ENCODE peak calls at places on chromosomes 5 and 9, in ten cellular contexts. T, Y, P, C, S, W, A, H, K and F are unnamed samples.

GRCh38 chr9:79054500-79054899 is 517.3 kb upstream of the TLE4 start:
- DNase-seq in T (no peak), Y (no peak), P (no peak), C (no peak), S (no peak), W (no peak), A (no peak), H (no peak), K (no peak), F (no peak)

GRCh38 chr5:178504340-178504960 is 85.7 kb downstream of the COL23A1 start:
- DNase-seq in T (no peak), Y (no peak), P (no peak), C (no peak), S (no peak), W (no peak), A (no peak), H (no peak), K (no peak), F (no peak)

GRCh38 chr9:250039-250438 is 35.4 kb downstream of the DOCK8 start:
- DNase-seq in T (no peak), Y (no peak), P (no peak), C (no peak), S (no peak), W (no peak), A (no peak), H (no peak), K (no peak), F (no peak)

GRCh38 chr9:92141144-92142129 is 26.2 kb upstream of the SPTLC1 start:
- DNase-seq in T (no peak), Y (no peak), P (no peak), C (no peak), S (no peak), W (peak), A (peak), H (peak), K (no peak), F (no peak)

GRCh38 chr5:56350595-56351170 is 117.6 kb upstream of the ANKRD55 start:
- DNase-seq in T (no peak), Y (peak), P (no peak), C (no peak), S (no peak), W (peak), A (no peak), H (no peak), K (peak), F (peak)

GRCh38 chr5:15554542-15554941 is 54.6 kb downstream of the FBXL7 start:
- DNase-seq in T (no peak), Y (no peak), P (no peak), C (no peak), S (no peak), W (no peak), A (no peak), H (no peak), K (no peak), F (no peak)

GRCh38 chr9:121369595-121370265 is at the start of gene STOM:
- DNase-seq in T (peak), Y (peak), P (no peak), C (no peak), S (peak), W (peak), A (peak), H (peak), K (no peak), F (peak)

GRCh38 chr9:6304232-6304631 is 23.9 kb upstream of the TPD52L3 start:
- DNase-seq in T (no peak), Y (no peak), P (no peak), C (no peak), S (no peak), W (no peak), A (no peak), H (no peak), K (no peak), F (no peak)